ENCODE peak calls at places on chromosomes 5 and 9, in five cellular contexts. G is heart right ventricle, D is PC-9, V is mesothelial cell of epicardium, L is H1. X is an unnamed sample.

GRCh38 chr9:70407081-70407503 is 7.4 kb downstream of the KLF9 start:
- DNase-seq in L (no peak), D (no peak), V (no peak), G (no peak), X (no peak)

GRCh38 chr5:149141957-149142851 is 911 bp downstream of the ABLIM3 start:
- DNase-seq in V (no peak), G (peak), L (no peak), D (no peak), X (no peak)

GRCh38 chr5:12017037-12017436 is 112.8 kb upstream of the CTNND2 start:
- DNase-seq in D (no peak), G (no peak), V (no peak), L (no peak), X (no peak)

GRCh38 chr5:175873090-175873454 is 1.7 kb downstream of the CPLX2 start:
- DNase-seq in V (no peak), L (no peak), D (no peak), G (no peak), X (peak)

GRCh38 chr5:1012316-1012841 is 3.8 kb downstream of the NKD2 start:
- DNase-seq in G (peak), V (no peak), L (no peak), D (no peak), X (no peak)

GRCh38 chr9:105044458-105044857 is 116.5 kb upstream of the ABCA1 start:
- DNase-seq in G (no peak), L (no peak), D (no peak), V (no peak), X (no peak)

GRCh38 chr5:63894690-63895089 is 67.6 kb downstream of the HTR1A start:
- DNase-seq in D (no peak), V (no peak), L (no peak), G (no peak), X (no peak)

GRCh38 chr5:96288845-96289185 is 144.2 kb downstream of the PCSK1 start:
- DNase-seq in V (no peak), G (no peak), L (no peak), D (peak), X (no peak)

GRCh38 chr5:77550416-77550815 is 58.3 kb upstream of the WDR41 start:
- DNase-seq in L (no peak), G (no peak), D (no peak), V (no peak), X (no peak)

GRCh38 chr5:108264533-108264932 is 117.4 kb downstream of the FBXL17 start:
- DNase-seq in G (no peak), D (no peak), V (no peak), L (no peak), X (no peak)

GRCh38 chr5:177357459-177358332 is at the start of gene RGS14:
- DNase-seq in D (no peak), G (peak), L (no peak), V (no peak), X (no peak)

GRCh38 chr5:65674749-65675148 is 47.2 kb downstream of the SGTB start:
- DNase-seq in D (no peak), L (no peak), G (no peak), V (no peak), X (no peak)

GRCh38 chr5:149422429-149423286 is 43.6 kb upstream of the IL17B start:
- DNase-seq in L (no peak), V (peak), D (no peak), G (peak), X (no peak)

GRCh38 chr5:1527533-1528205 is 3.9 kb upstream of the LPCAT1 start:
- DNase-seq in V (no peak), D (no peak), G (no peak), L (no peak), X (peak)

GRCh38 chr5:71802673-71803072 is 83.6 kb downstream of the CARTPT start:
- DNase-seq in G (no peak), V (no peak), D (no peak), L (no peak), X (no peak)

GRCh38 chr9:71854811-71855210 is 56.2 kb downstream of the ABHD17B start:
- DNase-seq in D (no peak), V (no peak), L (no peak), G (no peak), X (no peak)

DNA sequence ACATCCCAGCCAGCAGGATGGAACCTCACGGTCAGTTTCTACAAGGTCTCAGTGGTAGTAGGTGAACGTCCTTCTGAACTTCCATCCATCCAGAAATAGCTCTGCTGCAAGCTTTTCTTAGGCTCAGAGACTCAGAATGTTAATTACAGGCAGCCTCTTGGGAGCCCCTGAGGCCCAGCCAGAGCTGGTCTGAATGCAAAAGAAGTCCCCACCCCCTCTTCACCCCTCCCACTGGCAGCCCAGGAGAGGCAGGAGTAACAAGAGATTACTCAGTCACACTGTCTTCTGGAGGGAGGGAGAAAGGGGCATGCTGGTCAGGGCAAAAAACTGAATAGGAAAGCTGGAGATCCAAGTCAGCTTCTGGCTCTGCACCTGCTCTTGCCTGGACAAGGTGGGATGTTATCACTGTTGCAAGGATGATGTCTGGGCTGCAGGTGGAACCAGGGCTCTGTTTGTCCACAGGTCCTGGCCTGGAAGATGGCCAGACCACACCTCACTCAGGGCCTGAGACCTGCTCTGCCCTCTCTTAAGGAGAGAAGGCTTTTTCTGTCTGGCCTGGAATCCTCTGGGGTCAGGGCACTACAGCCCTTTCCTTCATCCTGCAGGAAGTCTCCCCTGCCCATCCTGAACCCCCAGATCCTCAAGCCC is 9.1 kb downstream of the ENHO start:
- DNase-seq in G (no peak), L (no peak), D (no peak), V (no peak), X (peak)
- TF ChIP-seq CTCF in G (no peak), L (no peak), D (no peak), V (no peak), X (no peak)

DNA sequence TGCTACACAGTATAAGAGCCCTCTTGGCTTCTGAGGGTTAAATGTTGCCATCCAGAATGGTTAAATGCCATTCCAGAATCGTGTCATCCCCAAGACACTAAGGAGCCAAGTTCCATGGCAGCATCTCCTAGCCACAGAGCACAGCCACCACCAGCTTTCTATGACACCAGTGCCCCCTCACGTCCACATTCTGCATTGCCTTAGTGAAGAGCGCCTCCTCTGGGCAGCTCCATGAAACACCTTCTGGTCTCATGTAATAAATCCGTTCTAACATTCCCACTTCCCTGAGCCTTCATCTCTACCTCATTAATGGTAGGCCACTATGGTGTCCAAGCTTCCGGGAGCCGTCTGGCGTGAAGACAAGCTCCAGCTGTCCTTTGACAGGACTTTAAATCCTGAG is 12.4 kb downstream of the CBY3 start:
- DNase-seq in V (no peak), G (no peak), L (peak), D (no peak), X (no peak)
- TF ChIP-seq CTCF in V (no peak), G (peak), L (peak), D (peak), X (peak)

GRCh38 chr9:38662763-38663593 is 42.6 kb upstream of the ANKRD18A start:
- DNase-seq in G (no peak), V (no peak), L (no peak), D (no peak), X (peak)
- TF ChIP-seq CTCF in G (no peak), V (no peak), L (peak), D (no peak), X (peak)

DNA sequence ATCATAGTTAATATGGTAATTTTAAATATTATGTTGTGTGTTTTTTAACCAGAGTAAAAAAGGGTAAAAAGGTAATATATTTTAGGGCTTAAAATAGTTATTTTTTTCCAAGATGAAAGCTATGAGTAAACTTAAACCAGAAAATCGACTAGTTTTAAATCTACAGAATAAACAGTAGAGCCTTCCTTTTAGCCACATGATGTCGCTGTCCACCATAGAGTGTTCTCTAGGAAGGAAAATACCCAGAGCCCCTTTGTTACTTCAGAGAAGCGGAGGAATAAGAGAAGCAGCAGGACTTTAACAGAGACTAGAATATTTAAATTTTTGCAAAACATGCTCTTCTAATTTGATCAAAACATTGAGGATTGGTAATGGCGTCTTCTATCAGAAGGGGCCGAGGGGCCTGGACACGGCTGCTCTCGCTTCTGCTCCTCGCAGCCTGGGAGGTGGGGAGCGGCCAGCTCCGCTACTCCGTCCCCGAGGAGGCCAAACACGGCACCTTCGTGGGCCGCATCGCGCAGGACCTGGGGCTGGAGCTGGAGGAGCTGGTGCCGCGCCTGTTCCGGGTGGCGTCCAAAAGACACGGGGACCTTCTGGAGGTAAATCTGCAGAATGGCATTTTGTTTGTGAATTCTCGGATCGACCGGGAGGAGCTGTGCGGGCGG is at the start of gene PCDHA2:
- DNase-seq in G (no peak), V (no peak), D (no peak), L (no peak), X (no peak)
- TF ChIP-seq CTCF in G (peak), V (no peak), D (no peak), L (peak), X (peak)

GRCh38 chr5:150573867-150574817 is 66.2 kb downstream of the NDST1 start:
- DNase-seq in G (no peak), D (no peak), L (no peak), V (no peak), X (no peak)
- TF ChIP-seq CTCF in G (no peak), D (no peak), L (peak), V (no peak), X (no peak)

DNA sequence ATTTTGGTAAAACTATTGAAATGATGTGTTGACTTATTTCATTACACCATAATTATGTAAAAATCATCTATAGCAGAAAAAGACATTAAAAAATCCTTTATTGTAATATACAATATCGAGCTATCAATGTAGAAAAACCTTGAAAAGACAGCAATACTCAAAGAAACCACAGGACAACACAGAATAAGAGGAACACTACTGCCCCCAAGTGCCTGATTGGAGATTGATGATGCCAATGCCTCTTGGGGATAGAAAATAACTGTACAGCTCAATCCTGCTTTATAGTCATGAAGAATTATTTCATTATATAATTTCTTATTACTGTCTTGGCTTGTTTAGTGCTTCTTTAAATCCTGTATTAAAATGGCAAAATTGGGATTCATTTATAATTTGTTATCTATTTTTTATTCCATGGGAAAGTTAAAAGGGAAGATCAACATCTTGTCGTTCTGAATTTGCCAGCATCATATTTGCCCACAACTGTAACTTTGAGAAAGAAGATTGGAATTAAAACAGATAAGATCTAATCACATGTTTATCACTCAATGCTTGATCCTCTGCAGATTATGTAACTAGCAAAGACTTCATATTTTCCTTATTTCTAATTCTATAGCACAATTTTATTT is 337.5 kb downstream of the CDH9 start:
- DNase-seq in D (no peak), G (no peak), V (no peak), L (no peak), X (peak)
- TF ChIP-seq CTCF in D (peak), G (no peak), V (peak), L (peak), X (peak)